ENCODE peak calls at places on chromosome 4, in five cellular contexts. B, O, K, E and Z are unnamed samples.

GRCh38 chr4:152436384-152436783 is 99.5 kb downstream of the FBXW7 start:
- DNase-seq in B (no peak), O (no peak), K (no peak), E (no peak), Z (no peak)

GRCh38 chr4:92305878-92306520 is 2.2 kb downstream of the GRID2 start:
- DNase-seq in B (no peak), O (peak; percentile 48), K (peak; percentile 7), E (no peak), Z (no peak)

GRCh38 chr4:100348472-100348871 is 158.2 kb upstream of the DDIT4L start:
- DNase-seq in B (no peak), O (no peak), K (no peak), E (no peak), Z (no peak)

GRCh38 chr4:2265113-2266110 is 3.5 kb upstream of the MXD4 start:
- DNase-seq in B (no peak), O (peak; percentile 56), K (no peak), E (no peak), Z (no peak)

GRCh38 chr4:25900310-25900709 is 13.7 kb upstream of the SMIM20 start:
- DNase-seq in B (no peak), O (no peak), K (no peak), E (no peak), Z (no peak)

GRCh38 chr4:109803924-109804571 is 2.2 kb upstream of the CFI start:
- DNase-seq in B (no peak), O (no peak), K (peak; percentile 30), E (no peak), Z (no peak)

GRCh38 chr4:88841635-88842034 is 144.0 kb upstream of the NAP1L5 start:
- DNase-seq in B (no peak), O (no peak), K (no peak), E (no peak), Z (no peak)

GRCh38 chr4:85246055-85246454 is 228.9 kb upstream of the ARHGAP24 start:
- DNase-seq in B (no peak), O (peak; percentile 81), K (no peak), E (no peak), Z (no peak)

GRCh38 chr4:52290468-52290867 is 239.4 kb downstream of the SPATA18 start:
- DNase-seq in B (no peak), O (no peak), K (no peak), E (no peak), Z (no peak)

GRCh38 chr4:34250562-34250961 is 1993.8 kb downstream of the ARAP2 start:
- DNase-seq in B (no peak), O (no peak), K (no peak), E (no peak), Z (no peak)

GRCh38 chr4:125551451-125551850 is 236.7 kb downstream of the FAT4 start:
- DNase-seq in B (no peak), O (no peak), K (no peak), E (no peak), Z (no peak)

GRCh38 chr4:74375824-74376426 is 11.0 kb downstream of the EREG start:
- DNase-seq in B (no peak), O (no peak), K (no peak), E (no peak), Z (no peak)

GRCh38 chr4:104345598-104346242 is 149.0 kb downstream of the CXXC4 start:
- DNase-seq in B (no peak), O (no peak), K (no peak), E (no peak), Z (no peak)

GRCh38 chr4:183812567-183812966 is 92.5 kb upstream of the STOX2 start:
- DNase-seq in B (no peak), O (no peak), K (no peak), E (no peak), Z (no peak)

GRCh38 chr4:118158946-118159345 is 124.7 kb downstream of the NDST3 start:
- DNase-seq in B (no peak), O (no peak), K (no peak), E (no peak), Z (no peak)

GRCh38 chr4:140672366-140672765 is 83.8 kb downstream of the TBC1D9 start:
- DNase-seq in B (no peak), O (no peak), K (no peak), E (no peak), Z (no peak)

DNA sequence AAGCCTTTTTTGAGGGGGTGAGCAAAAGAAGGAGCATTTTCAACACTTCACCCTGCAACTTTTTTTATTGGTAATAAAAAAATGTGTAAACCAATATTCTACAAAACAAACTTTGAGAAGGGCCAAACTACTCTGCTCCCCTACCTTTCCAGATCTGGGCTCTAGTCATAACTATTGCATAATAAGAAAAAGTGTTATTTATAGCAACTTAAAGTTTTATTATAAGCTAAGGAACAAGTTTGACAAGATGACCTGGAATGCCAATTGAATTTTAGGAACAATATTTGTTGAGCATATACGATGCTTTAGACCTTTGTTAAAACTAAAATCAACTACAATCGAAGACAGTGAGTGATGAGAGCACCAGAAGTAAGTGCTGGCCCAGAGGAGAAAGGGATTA is 409.6 kb downstream of the IL15 start:
- DNase-seq in B (no peak), O (no peak), K (no peak), E (no peak), Z (no peak)
- TF ChIP-seq CTCF in B (no peak), O (no peak), K (no peak), E (no peak), Z (no peak)

DNA sequence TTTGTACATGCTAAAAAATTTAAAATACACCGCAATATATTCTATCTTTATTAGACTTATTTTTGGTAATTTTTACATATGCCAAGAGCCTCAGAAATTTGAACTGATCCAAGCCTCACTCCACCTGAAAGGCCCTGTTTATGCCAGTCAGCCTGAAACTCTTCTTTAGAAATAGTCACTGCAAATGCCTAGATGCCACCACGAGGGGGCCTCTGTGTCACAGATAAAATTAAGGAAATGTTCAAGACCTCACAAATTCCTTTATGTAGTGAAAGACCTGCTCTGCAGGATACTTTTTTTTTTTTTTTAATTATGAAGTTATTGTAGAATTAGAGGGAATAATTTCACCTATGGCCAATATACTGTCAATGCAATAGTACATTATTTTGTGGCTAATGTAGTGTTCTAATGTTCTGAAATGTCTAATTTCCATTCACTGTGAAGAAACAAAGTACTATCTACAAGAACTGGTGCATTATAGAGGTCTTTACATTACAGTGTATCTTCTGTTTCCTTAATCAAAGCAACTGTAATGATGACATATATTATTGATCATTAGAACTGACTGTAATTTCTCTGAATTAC is 69.8 kb downstream of the DTHD1 start:
- DNase-seq in B (no peak), O (no peak), K (peak; percentile 30), E (peak; percentile 53), Z (no peak)
- TF ChIP-seq CTCF in B (peak; percentile 42), O (peak; percentile 37), K (peak; percentile 84), E (peak; percentile 72), Z (peak; percentile 90)

GRCh38 chr4:150722908-150723362 is 141.0 kb downstream of the MAB21L2 start:
- DNase-seq in B (peak; percentile 80), O (no peak), K (no peak), E (peak; percentile 21), Z (no peak)
- TF ChIP-seq CTCF in B (no peak), O (no peak), K (no peak), E (no peak), Z (no peak)

GRCh38 chr4:91032725-91033445 is 905.7 kb downstream of the CCSER1 start:
- DNase-seq in B (no peak), O (no peak), K (no peak), E (no peak), Z (no peak)
- TF ChIP-seq CTCF in B (no peak), O (no peak), K (no peak), E (no peak), Z (no peak)

DNA sequence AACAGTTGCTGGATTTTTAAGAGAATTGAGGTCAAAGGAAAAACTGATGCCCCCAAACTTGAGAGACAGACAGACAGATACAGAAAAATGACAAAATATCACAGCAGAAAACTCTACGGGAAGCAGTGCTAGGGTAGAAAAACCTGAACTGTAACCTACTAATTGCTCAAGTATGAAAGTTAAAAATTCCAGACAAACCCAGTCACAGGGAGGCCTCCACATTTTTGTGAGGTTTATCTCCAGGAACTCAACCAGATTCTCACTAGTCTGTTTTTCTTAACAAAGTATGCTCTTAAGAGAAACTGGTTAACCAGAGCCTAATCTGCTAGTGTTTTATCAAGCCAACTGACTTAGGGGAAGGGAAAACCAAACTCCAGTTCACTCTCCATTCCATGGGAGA is 19.9 kb upstream of the PPP3CA start:
- DNase-seq in B (no peak), O (no peak), K (no peak), E (no peak), Z (no peak)
- TF ChIP-seq CTCF in B (no peak), O (no peak), K (no peak), E (no peak), Z (no peak)

GRCh38 chr4:56129431-56129861 is 180.7 kb downstream of the CEP135 start:
- DNase-seq in B (no peak), O (peak; percentile 6), K (no peak), E (no peak), Z (no peak)
- TF ChIP-seq CTCF in B (no peak), O (no peak), K (peak; percentile 38), E (no peak), Z (peak; percentile 60)

GRCh38 chr4:114378306-114378903 is 220.2 kb upstream of the UGT8 start:
- DNase-seq in B (no peak), O (no peak), K (no peak), E (no peak), Z (no peak)
- TF ChIP-seq CTCF in B (no peak), O (no peak), K (peak; percentile 23), E (peak; percentile 43), Z (peak; percentile 41)